ENCODE peak calls at places on chromosomes 16 and 17, in six cellular contexts. One of them, this sample, is unnamed.

GRCh38 chr17:10638151-10638550 is 19.0 kb downstream of the MYH3 start:
- DNase-seq in esophagus squamous epithelium: no peak
- DNase-seq in ovary: no peak
- DNase-seq in heart left ventricle: no peak
- DNase-seq in CD8-positive, alpha-beta T cell: no peak
- DNase-seq in kidney: no peak
- DNase-seq in this sample: no peak

GRCh38 chr16:12559714-12560113 is 244.0 kb downstream of the CPPED1 start:
- DNase-seq in heart left ventricle: no peak
- DNase-seq in kidney: no peak
- DNase-seq in CD8-positive, alpha-beta T cell: no peak
- DNase-seq in esophagus squamous epithelium: no peak
- DNase-seq in ovary: no peak
- DNase-seq in this sample: no peak

GRCh38 chr16:2429771-2430663 is 770 bp downstream of the CCNF start:
- DNase-seq in heart left ventricle: no peak
- DNase-seq in kidney: no peak
- DNase-seq in CD8-positive, alpha-beta T cell: no peak
- DNase-seq in ovary: no peak
- DNase-seq in esophagus squamous epithelium: no peak
- DNase-seq in this sample: no peak

GRCh38 chr16:53865492-53865863 is 161.5 kb downstream of the FTO start:
- DNase-seq in heart left ventricle: no peak
- DNase-seq in ovary: no peak
- DNase-seq in kidney: no peak
- DNase-seq in esophagus squamous epithelium: no peak
- DNase-seq in CD8-positive, alpha-beta T cell: no peak
- DNase-seq in this sample: no peak

GRCh38 chr17:50817838-50818237 is 17.5 kb upstream of the WFIKKN2 start:
- DNase-seq in heart left ventricle: no peak
- DNase-seq in ovary: no peak
- DNase-seq in esophagus squamous epithelium: no peak
- DNase-seq in CD8-positive, alpha-beta T cell: no peak
- DNase-seq in kidney: no peak
- DNase-seq in this sample: no peak

GRCh38 chr16:72673118-72673517 is 374.8 kb downstream of the ZFHX3 start:
- DNase-seq in ovary: no peak
- DNase-seq in heart left ventricle: no peak
- DNase-seq in esophagus squamous epithelium: no peak
- DNase-seq in kidney: no peak
- DNase-seq in CD8-positive, alpha-beta T cell: no peak
- DNase-seq in this sample: no peak

GRCh38 chr17:39954876-39955275 is 7.9 kb upstream of the GSDMA start:
- DNase-seq in ovary: no peak
- DNase-seq in kidney: no peak
- DNase-seq in heart left ventricle: no peak
- DNase-seq in CD8-positive, alpha-beta T cell: no peak
- DNase-seq in esophagus squamous epithelium: no peak
- DNase-seq in this sample: no peak

GRCh38 chr17:15036238-15036637 is 228.9 kb downstream of the PMP22 start:
- DNase-seq in heart left ventricle: no peak
- DNase-seq in ovary: no peak
- DNase-seq in esophagus squamous epithelium: no peak
- DNase-seq in CD8-positive, alpha-beta T cell: no peak
- DNase-seq in kidney: no peak
- DNase-seq in this sample: no peak

GRCh38 chr16:88844412-88845118 is 12.2 kb downstream of the GALNS start:
- DNase-seq in heart left ventricle: no peak
- DNase-seq in esophagus squamous epithelium: no peak
- DNase-seq in kidney: no peak
- DNase-seq in CD8-positive, alpha-beta T cell: no peak
- DNase-seq in ovary: no peak
- DNase-seq in this sample: no peak

GRCh38 chr16:17828012-17828411 is 357.3 kb upstream of the XYLT1 start:
- DNase-seq in CD8-positive, alpha-beta T cell: no peak
- DNase-seq in kidney: no peak
- DNase-seq in heart left ventricle: no peak
- DNase-seq in esophagus squamous epithelium: no peak
- DNase-seq in ovary: no peak
- DNase-seq in this sample: no peak

GRCh38 chr16:64933890-64934289 is 188.0 kb downstream of the CDH11 start:
- DNase-seq in esophagus squamous epithelium: no peak
- DNase-seq in ovary: no peak
- DNase-seq in CD8-positive, alpha-beta T cell: no peak
- DNase-seq in kidney: no peak
- DNase-seq in heart left ventricle: peak; percentile 60
- DNase-seq in this sample: no peak

GRCh38 chr17:76585048-76585648 is 512 bp downstream of the ST6GALNAC2 start:
- DNase-seq in heart left ventricle: no peak
- DNase-seq in kidney: peak; percentile 80
- DNase-seq in ovary: peak; percentile 45
- DNase-seq in CD8-positive, alpha-beta T cell: no peak
- DNase-seq in esophagus squamous epithelium: no peak
- DNase-seq in this sample: peak; percentile 63

GRCh38 chr16:75632857-75633256 is 9.8 kb upstream of the ADAT1 start:
- DNase-seq in kidney: no peak
- DNase-seq in heart left ventricle: no peak
- DNase-seq in CD8-positive, alpha-beta T cell: no peak
- DNase-seq in esophagus squamous epithelium: no peak
- DNase-seq in ovary: no peak
- DNase-seq in this sample: no peak

GRCh38 chr17:41013606-41014005 is 4.7 kb upstream of the KRTAP3-1 start:
- DNase-seq in esophagus squamous epithelium: no peak
- DNase-seq in heart left ventricle: no peak
- DNase-seq in CD8-positive, alpha-beta T cell: no peak
- DNase-seq in ovary: no peak
- DNase-seq in kidney: no peak
- DNase-seq in this sample: no peak

GRCh38 chr17:44376124-44376523 is 12.5 kb upstream of the FAM171A2 start:
- DNase-seq in esophagus squamous epithelium: no peak
- DNase-seq in CD8-positive, alpha-beta T cell: no peak
- DNase-seq in kidney: peak; percentile 88
- DNase-seq in heart left ventricle: peak; percentile 66
- DNase-seq in ovary: peak; percentile 59
- DNase-seq in this sample: peak; percentile 70

GRCh38 chr16:91484-91883 is 13.5 kb downstream of the MPG start:
- DNase-seq in esophagus squamous epithelium: no peak
- DNase-seq in CD8-positive, alpha-beta T cell: no peak
- DNase-seq in heart left ventricle: peak; percentile 77
- DNase-seq in kidney: no peak
- DNase-seq in ovary: peak; percentile 43
- DNase-seq in this sample: no peak

GRCh38 chr16:68289202-68289601 is 21.5 kb downstream of the SLC7A6OS start:
- DNase-seq in esophagus squamous epithelium: no peak
- DNase-seq in kidney: no peak
- DNase-seq in heart left ventricle: no peak
- DNase-seq in ovary: no peak
- DNase-seq in CD8-positive, alpha-beta T cell: no peak
- DNase-seq in this sample: no peak
- H3K4me1 ChIP-seq in esophagus squamous epithelium: peaks cover 9% of the 10 kb centered on the region
- H3K4me1 ChIP-seq in kidney: peaks cover 4% of the 10 kb centered on the region
- H3K4me1 ChIP-seq in heart left ventricle: peaks cover 78% of the 10 kb centered on the region
- H3K4me1 ChIP-seq in ovary: no peaks in the 10 kb centered on the region
- H3K4me1 ChIP-seq in CD8-positive, alpha-beta T cell: peaks cover 88% of the 10 kb centered on the region
- H3K4me1 ChIP-seq in this sample: no peaks in the 10 kb centered on the region

GRCh38 chr16:49953090-49953489 is 71.9 kb upstream of the CNEP1R1 start:
- DNase-seq in CD8-positive, alpha-beta T cell: no peak
- DNase-seq in kidney: no peak
- DNase-seq in esophagus squamous epithelium: no peak
- DNase-seq in heart left ventricle: no peak
- DNase-seq in ovary: no peak
- DNase-seq in this sample: no peak
- TF ChIP-seq CTCF in CD8-positive, alpha-beta T cell: no peak
- TF ChIP-seq CTCF in kidney: no peak
- TF ChIP-seq CTCF in esophagus squamous epithelium: no peak
- TF ChIP-seq CTCF in heart left ventricle: no peak
- TF ChIP-seq CTCF in ovary: no peak
- TF ChIP-seq CTCF in this sample: no peak

DNA sequence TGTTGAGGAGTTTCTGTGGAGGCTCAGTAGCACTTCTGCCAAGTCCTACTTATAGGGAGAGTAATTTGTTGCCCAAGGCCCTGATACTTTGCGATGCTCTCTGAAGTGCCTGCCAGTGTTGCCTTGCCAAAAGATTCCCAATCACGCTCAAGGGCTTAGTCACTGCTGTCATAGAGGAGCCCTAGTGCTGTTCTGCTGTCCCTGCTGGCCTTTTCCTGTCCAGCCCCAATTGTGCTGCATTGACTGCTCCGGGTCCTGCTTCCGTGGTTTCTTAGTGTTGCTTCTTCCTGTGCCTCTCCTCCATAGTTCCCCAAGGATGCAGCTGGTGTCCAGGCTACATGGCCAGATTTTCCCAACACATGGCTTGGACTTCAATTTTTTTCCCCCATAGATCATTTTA is 13.9 kb downstream of the NUP93 start:
- DNase-seq in CD8-positive, alpha-beta T cell: no peak
- DNase-seq in esophagus squamous epithelium: no peak
- DNase-seq in heart left ventricle: peak; percentile 51
- DNase-seq in ovary: no peak
- DNase-seq in kidney: peak; percentile 81
- DNase-seq in this sample: no peak
- H3K4me1 ChIP-seq in CD8-positive, alpha-beta T cell: no peaks in the 10 kb centered on the region
- H3K4me1 ChIP-seq in esophagus squamous epithelium: no peaks in the 10 kb centered on the region
- H3K4me1 ChIP-seq in heart left ventricle: peaks cover 47% of the 10 kb centered on the region
- H3K4me1 ChIP-seq in ovary: peaks cover 15% of the 10 kb centered on the region
- H3K4me1 ChIP-seq in kidney: peaks cover 5% of the 10 kb centered on the region
- H3K4me1 ChIP-seq in this sample: peaks cover 55% of the 10 kb centered on the region

GRCh38 chr17:8156174-8156992 is 4.2 kb upstream of the PER1 start:
- DNase-seq in esophagus squamous epithelium: peak; percentile 100
- DNase-seq in kidney: peak; percentile 100
- DNase-seq in ovary: peak; percentile 100
- DNase-seq in heart left ventricle: peak; percentile 100
- DNase-seq in CD8-positive, alpha-beta T cell: peak; percentile 100
- DNase-seq in this sample: peak; percentile 100
- TF ChIP-seq CTCF in esophagus squamous epithelium: peak; percentile 17
- TF ChIP-seq CTCF in kidney: peak; percentile 13
- TF ChIP-seq CTCF in ovary: no peak
- TF ChIP-seq CTCF in heart left ventricle: no peak
- TF ChIP-seq CTCF in CD8-positive, alpha-beta T cell: no peak
- TF ChIP-seq CTCF in this sample: no peak

DNA sequence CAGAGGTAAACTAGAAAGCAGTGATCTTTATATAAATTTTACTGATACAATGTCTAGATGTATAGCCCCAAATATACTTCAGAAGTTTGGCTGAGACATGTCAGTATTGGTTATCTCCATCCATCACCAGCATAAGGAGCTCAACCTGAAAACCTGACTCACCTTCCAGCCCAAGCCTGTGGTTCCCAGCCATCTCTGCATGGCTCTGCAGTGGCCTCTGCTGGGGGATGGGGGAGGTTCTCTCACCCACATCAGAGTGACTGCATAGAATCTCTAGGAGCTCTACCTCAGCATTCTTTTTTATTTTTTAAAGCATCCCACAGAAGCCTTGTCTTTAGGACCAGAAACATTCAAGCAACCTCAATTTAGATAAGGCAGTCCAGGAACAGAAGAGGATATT is 27.3 kb downstream of the USP7 start:
- DNase-seq in esophagus squamous epithelium: no peak
- DNase-seq in heart left ventricle: no peak
- DNase-seq in kidney: no peak
- DNase-seq in CD8-positive, alpha-beta T cell: peak; percentile 62
- DNase-seq in ovary: no peak
- DNase-seq in this sample: no peak
- H3K4me1 ChIP-seq in esophagus squamous epithelium: no peaks in the 10 kb centered on the region
- H3K4me1 ChIP-seq in heart left ventricle: peaks cover 67% of the 10 kb centered on the region
- H3K4me1 ChIP-seq in kidney: peaks cover 7% of the 10 kb centered on the region
- H3K4me1 ChIP-seq in CD8-positive, alpha-beta T cell: peaks cover 62% of the 10 kb centered on the region
- H3K4me1 ChIP-seq in ovary: peaks cover 14% of the 10 kb centered on the region
- H3K4me1 ChIP-seq in this sample: peaks cover 62% of the 10 kb centered on the region

This sample was measured in sigmoid colon.